ENCODE peak calls at places on chromosomes 1 and 21, in five cellular contexts. K is psoas muscle, U is right atrium auricular region, L is cardiac muscle cell, I is upper lobe of left lung. D is an unnamed sample.

GRCh38 chr1:162500805-162501204 is 3.2 kb downstream of the UHMK1 start:
- DNase-seq in K (no peak), U (no peak), L (peak; percentile 14), I (no peak), D (no peak)

GRCh38 chr1:113983826-113984225 is 4.6 kb downstream of the OLFML3 start:
- DNase-seq in K (no peak), U (no peak), L (no peak), I (no peak), D (no peak)

GRCh38 chr21:33968998-33969353 is 53.4 kb upstream of the ATP5PO start:
- DNase-seq in K (no peak), U (no peak), L (no peak), I (no peak), D (no peak)

GRCh38 chr1:27004471-27005165 is 8.0 kb downstream of the TENT5B start:
- DNase-seq in K (no peak), U (no peak), L (peak; percentile 70), I (no peak), D (no peak)

GRCh38 chr1:157189986-157190982 is 52.1 kb upstream of the ETV3 start:
- DNase-seq in K (no peak), U (peak; percentile 26), L (no peak), I (peak; percentile 21), D (no peak)

GRCh38 chr1:214458541-214458940 is 92.9 kb downstream of the PTPN14 start:
- DNase-seq in K (no peak), U (no peak), L (no peak), I (no peak), D (no peak)

GRCh38 chr1:205504311-205505075 is at the start of gene CDK18:
- DNase-seq in K (peak; percentile 56), U (peak; percentile 74), L (peak; percentile 75), I (peak; percentile 91), D (peak; percentile 41)

GRCh38 chr1:186564558-186564957 is 103.6 kb upstream of the PDC start:
- DNase-seq in K (no peak), U (no peak), L (peak; percentile 41), I (no peak), D (no peak)

GRCh38 chr1:69076631-69077030 is 491.1 kb upstream of the LRRC7 start:
- DNase-seq in K (no peak), U (no peak), L (no peak), I (no peak), D (no peak)

GRCh38 chr1:229905031-229905545 is 161.9 kb upstream of the GALNT2 start:
- DNase-seq in K (no peak), U (no peak), L (no peak), I (no peak), D (no peak)

GRCh38 chr1:168520052-168520751 is 23.6 kb downstream of the XCL2 start:
- DNase-seq in K (no peak), U (no peak), L (no peak), I (no peak), D (peak; percentile 11)

GRCh38 chr1:203057831-203058673 is 27.8 kb downstream of the MYOG start:
- DNase-seq in K (no peak), U (no peak), L (no peak), I (no peak), D (no peak)

GRCh38 chr1:35319988-35320713 is 51.6 kb downstream of the ZMYM4 start:
- DNase-seq in K (no peak), U (no peak), L (peak; percentile 76), I (no peak), D (no peak)

GRCh38 chr1:51324271-51325010 is 5.9 kb downstream of the TTC39A start:
- DNase-seq in K (no peak), U (no peak), L (no peak), I (no peak), D (no peak)

GRCh38 chr1:110165761-110166231 is 15.5 kb downstream of the SLC6A17 start:
- DNase-seq in K (no peak), U (no peak), L (no peak), I (no peak), D (no peak)

GRCh38 chr1:212413902-212414327 is 771 bp downstream of the PACC1 start:
- DNase-seq in K (no peak), U (no peak), L (peak; percentile 19), I (no peak), D (no peak)

GRCh38 chr1:209936125-209936524 is 1.9 kb upstream of the SYT14 start:
- DNase-seq in K (no peak), U (no peak), L (no peak), I (no peak), D (no peak)

GRCh38 chr1:231584117-231584516 is 42.5 kb upstream of the DISC1 start:
- DNase-seq in K (no peak), U (no peak), L (peak; percentile 91), I (no peak), D (no peak)

GRCh38 chr1:89557954-89558353 is 33.3 kb downstream of the LRRC8B start:
- DNase-seq in K (no peak), U (no peak), L (no peak), I (no peak), D (no peak)

GRCh38 chr1:156733989-156734584 is 5.5 kb upstream of the ISG20L2 start:
- DNase-seq in K (no peak), U (no peak), L (no peak), I (no peak), D (no peak)

GRCh38 chr1:213905315-213905714 is 82.5 kb upstream of the PROX1 start:
- DNase-seq in K (peak; percentile 23), U (no peak), L (no peak), I (peak; percentile 61), D (no peak)

GRCh38 chr1:218164111-218164929 is 120.8 kb upstream of the RRP15 start:
- DNase-seq in K (peak; percentile 36), U (no peak), L (peak; percentile 38), I (peak; percentile 84), D (peak; percentile 27)

GRCh38 chr1:153238536-153238935 is 21.0 kb upstream of the LORICRIN start:
- DNase-seq in K (no peak), U (no peak), L (no peak), I (no peak), D (no peak)

GRCh38 chr1:20100632-20101355 is 18.5 kb downstream of the PLA2G2D start:
- DNase-seq in K (no peak), U (no peak), L (peak; percentile 78), I (peak; percentile 30), D (no peak)

GRCh38 chr1:29513357-29513756 is 277.0 kb downstream of the PTPRU start:
- DNase-seq in K (peak; percentile 24), U (peak; percentile 43), L (peak; percentile 61), I (no peak), D (no peak)

GRCh38 chr1:231214918-231215675 is 25.9 kb upstream of the GNPAT start:
- DNase-seq in K (no peak), U (no peak), L (no peak), I (no peak), D (no peak)

GRCh38 chr1:56525463-56526155 is 53.8 kb downstream of the PLPP3 start:
- DNase-seq in K (no peak), U (no peak), L (peak; percentile 14), I (no peak), D (no peak)

GRCh38 chr1:23601104-23601967 is 42.0 kb upstream of the ID3 start:
- DNase-seq in K (no peak), U (no peak), L (no peak), I (no peak), D (peak; percentile 64)

GRCh38 chr1:99641558-99641957 is 4.4 kb upstream of the PALMD start:
- DNase-seq in K (no peak), U (no peak), L (no peak), I (no peak), D (no peak)

GRCh38 chr1:216310776-216311175 is 112.5 kb downstream of the USH2A start:
- DNase-seq in K (no peak), U (no peak), L (peak; percentile 73), I (no peak), D (no peak)

GRCh38 chr21:25370311-25370744 is 237.0 kb downstream of the MRPL39 start:
- DNase-seq in K (no peak), U (no peak), L (peak; percentile 83), I (no peak), D (no peak)

GRCh38 chr1:176717052-176717754 is 254.2 kb downstream of the PAPPA2 start:
- DNase-seq in K (no peak), U (no peak), L (no peak), I (no peak), D (no peak)

GRCh38 chr21:44525431-44526095 is 14.4 kb downstream of the KRTAP10-1 start:
- DNase-seq in K (no peak), U (no peak), L (no peak), I (no peak), D (no peak)

GRCh38 chr1:164188507-164188906 is 370.5 kb upstream of the PBX1 start:
- DNase-seq in K (no peak), U (no peak), L (no peak), I (no peak), D (no peak)

GRCh38 chr1:240613353-240614142 is 1.6 kb upstream of the GREM2 start:
- DNase-seq in K (no peak), U (no peak), L (no peak), I (no peak), D (no peak)

DNA sequence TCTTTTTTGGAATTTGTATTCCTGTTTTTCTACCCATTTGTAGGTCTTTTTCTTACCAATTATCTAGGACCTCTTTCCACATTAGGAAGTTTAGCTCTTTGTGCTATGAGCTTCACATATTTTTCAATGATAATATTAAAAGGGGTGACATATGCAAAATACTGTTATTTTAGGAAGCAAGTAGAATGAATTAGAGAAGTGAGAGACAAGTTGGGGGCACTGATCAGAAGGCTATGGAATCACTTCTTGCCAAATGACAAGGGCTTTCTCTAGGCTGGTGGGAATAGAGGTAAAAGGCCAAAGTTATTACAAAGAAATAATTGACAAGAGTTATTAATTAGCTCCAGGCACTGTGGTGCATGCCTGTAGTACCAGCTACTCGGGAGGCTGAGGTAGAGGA is 4.3 kb upstream of the BCAR3 start:
- DNase-seq in K (no peak), U (no peak), L (no peak), I (no peak), D (no peak)
- H3K4me1 ChIP-seq in K (peaks cover 6% of the 10 kb centered on the region), U (peaks cover 6% of the 10 kb centered on the region), L (no peaks in the 10 kb centered on the region), I (peaks cover 6% of the 10 kb centered on the region), D (peaks cover 3% of the 10 kb centered on the region)

DNA sequence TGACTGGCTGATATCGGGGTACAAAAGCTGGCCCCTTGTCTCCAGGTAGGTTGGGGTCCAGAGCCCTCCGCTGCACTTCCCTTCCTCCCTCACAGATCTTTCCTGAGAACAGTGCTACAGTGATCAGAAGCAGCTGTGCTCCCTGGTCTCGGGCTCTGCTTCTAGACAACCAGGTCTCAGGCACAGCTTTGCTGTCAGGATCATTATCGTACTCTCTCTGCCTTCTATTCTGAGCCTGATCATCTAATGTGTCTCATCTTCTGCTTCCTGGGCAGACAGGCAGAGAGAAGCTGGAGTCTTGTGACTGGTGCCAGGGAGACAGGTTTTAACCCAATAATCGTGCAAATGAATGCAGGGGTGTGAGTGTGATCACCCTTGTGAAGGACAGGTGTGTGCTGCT is 109.4 kb upstream of the ZNF678 start:
- DNase-seq in K (no peak), U (no peak), L (no peak), I (no peak), D (no peak)
- H3K4me1 ChIP-seq in K (no peaks in the 10 kb centered on the region), U (no peaks in the 10 kb centered on the region), L (no peaks in the 10 kb centered on the region), I (no peaks in the 10 kb centered on the region), D (no peaks in the 10 kb centered on the region)

GRCh38 chr1:12182410-12182946 is 15.7 kb downstream of the TNFRSF1B start:
- DNase-seq in K (no peak), U (no peak), L (peak; percentile 30), I (no peak), D (no peak)
- H3K4me1 ChIP-seq in K (peaks cover 15% of the 10 kb centered on the region), U (peaks cover 97% of the 10 kb centered on the region), L (peaks cover 20% of the 10 kb centered on the region), I (peaks cover 89% of the 10 kb centered on the region), D (peaks cover 30% of the 10 kb centered on the region)

DNA sequence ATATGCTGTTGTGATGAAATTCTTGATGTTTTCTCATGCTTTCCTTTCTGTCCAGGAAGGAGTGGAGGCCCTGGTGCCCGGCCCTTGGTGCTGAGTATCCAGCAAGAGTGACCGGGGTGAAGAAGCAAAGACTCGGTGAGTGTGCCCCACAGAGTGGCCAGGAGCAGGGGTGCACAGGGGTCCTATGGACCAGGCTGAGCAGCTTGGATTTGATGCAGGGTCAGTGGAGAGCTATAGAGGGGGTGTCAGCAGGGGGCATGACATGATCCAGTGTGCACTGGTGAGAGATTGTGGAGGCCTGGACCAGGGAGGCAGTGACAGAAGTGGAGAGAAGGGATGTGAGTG is 7.4 kb downstream of the PTPRF start:
- DNase-seq in K (no peak), U (no peak), L (no peak), I (no peak), D (no peak)
- H3K4me1 ChIP-seq in K (no peaks in the 10 kb centered on the region), U (peaks cover 27% of the 10 kb centered on the region), L (peaks cover 4% of the 10 kb centered on the region), I (peaks cover 19% of the 10 kb centered on the region), D (no peaks in the 10 kb centered on the region)